ENCODE peak calls at places on chromosomes 5 and 9, in eight cellular contexts. M, E, Z, N, B, Y, Q and T are unnamed samples.

GRCh38 chr5:126624534-126624933 is 23.8 kb downstream of the PHAX start:
- DNase-seq in E (peak), M (no peak), N (no peak), B (no peak), Z (no peak), Q (peak), Y (no peak), T (peak)

GRCh38 chr5:141272906-141273305 is 27.7 kb downstream of the PCDHB15 start:
- DNase-seq in Q (no peak), N (no peak), M (peak), B (no peak), Y (no peak), Z (no peak), E (no peak), T (no peak)

GRCh38 chr5:86861514-86861913 is 243.8 kb downstream of the COX7C start:
- DNase-seq in Q (no peak), Z (no peak), Y (no peak), E (no peak), B (no peak), M (no peak), N (no peak), T (no peak)

GRCh38 chr5:128711216-128711615 is 173.2 kb upstream of the FBN2 start:
- DNase-seq in N (no peak), Q (no peak), B (no peak), Y (no peak), M (no peak), Z (no peak), E (no peak), T (no peak)

GRCh38 chr5:118882666-118883065 is 105.7 kb downstream of the DTWD2 start:
- DNase-seq in Q (no peak), B (no peak), Z (no peak), Y (no peak), M (peak), E (no peak), N (no peak), T (no peak)

GRCh38 chr5:133698646-133699526 is 86.5 kb upstream of the FSTL4 start:
- DNase-seq in Y (no peak), E (no peak), B (no peak), N (peak), Z (no peak), M (no peak), Q (no peak), T (no peak)

GRCh38 chr9:137963525-137963924 is 85.9 kb downstream of the CACNA1B start:
- DNase-seq in N (no peak), E (no peak), B (no peak), Q (no peak), M (no peak), Y (no peak), Z (no peak), T (no peak)

GRCh38 chr9:14030350-14030823 is 283.6 kb downstream of the NFIB start:
- DNase-seq in N (no peak), Q (no peak), E (no peak), Y (no peak), Z (peak), B (no peak), M (no peak), T (no peak)

GRCh38 chr5:78508231-78508765 is 140.3 kb downstream of the LHFPL2 start:
- DNase-seq in M (no peak), B (no peak), Q (peak), Z (no peak), E (no peak), Y (no peak), N (no peak), T (no peak)

GRCh38 chr5:100444961-100445360 is 90.2 kb upstream of the FAM174A start:
- DNase-seq in Q (no peak), Z (no peak), Y (no peak), N (no peak), M (no peak), B (no peak), E (no peak), T (no peak)
- TF ChIP-seq REST in Q (no peak), Z (no peak), Y (no peak), N (no peak), M (no peak), B (no peak), E (no peak), T (no peak)

DNA sequence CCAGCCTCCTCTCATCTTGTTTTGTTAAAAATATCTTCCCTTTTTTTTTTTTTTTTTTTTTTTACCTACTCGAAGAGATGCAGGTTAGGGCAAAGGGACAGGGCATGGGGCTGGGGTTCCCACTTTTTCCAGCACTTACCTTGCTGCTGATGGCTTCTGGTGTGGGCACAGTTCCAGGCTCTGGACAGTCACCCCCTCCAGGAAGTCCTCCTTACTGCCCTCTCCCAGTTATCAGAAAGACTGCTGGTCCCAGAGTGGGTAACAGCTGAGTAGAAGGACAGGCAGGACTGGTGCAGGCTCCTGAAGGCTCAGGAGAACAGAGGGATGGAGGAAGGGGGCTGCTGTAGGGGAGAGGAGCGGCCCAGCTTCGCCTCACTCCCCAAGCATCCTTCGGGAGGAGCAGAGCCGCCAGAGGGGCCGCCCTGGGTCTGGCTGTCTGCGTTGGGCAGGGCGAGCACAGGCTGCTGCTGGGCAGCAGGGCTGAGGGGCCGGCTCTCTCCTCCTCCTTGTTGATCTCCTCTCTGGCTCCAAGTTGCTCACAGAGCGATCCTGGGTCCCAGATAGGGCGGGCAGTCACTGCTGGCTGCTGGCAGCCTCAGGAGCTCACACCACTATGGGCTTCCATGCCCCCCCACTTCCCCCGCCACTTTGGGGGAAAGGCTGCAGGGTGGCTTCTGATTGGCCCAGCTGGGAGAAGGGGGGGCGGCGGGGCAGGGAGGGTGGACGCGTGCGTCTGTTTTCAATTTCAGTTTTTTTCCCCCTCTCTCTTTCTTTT is at the start of gene PDGFRB:
- DNase-seq in M (peak), E (no peak), Y (peak), B (no peak), Q (no peak), N (no peak), Z (peak), T (no peak)
- H3K4me3 ChIP-seq in M (peak), E (no peak), Y (no peak), B (no peak), Q (no peak), N (peak), Z (peak), T (peak)

GRCh38 chr5:40909233-40909632 is at the start of gene C7:
- DNase-seq in Z (peak), B (no peak), E (no peak), M (no peak), Q (peak), Y (no peak), N (no peak), T (no peak)

GRCh38 chr5:40909723-40910122 is 426 bp downstream of the C7 start:
- DNase-seq in B (no peak), Z (no peak), Q (peak), N (no peak), E (no peak), M (no peak), Y (no peak), T (no peak)

GRCh38 chr5:40904994-40905306 is 4.3 kb upstream of the C7 start:
- DNase-seq in M (no peak), Z (peak), E (no peak), Q (no peak), Y (no peak), N (no peak), B (no peak), T (no peak)

GRCh38 chr5:40906351-40906751 is 2.9 kb upstream of the C7 start:
- DNase-seq in Q (peak), Z (no peak), N (no peak), B (no peak), E (no peak), Y (no peak), M (no peak), T (no peak)

GRCh38 chr5:40904205-40904993 is 4.9 kb upstream of the C7 start:
- DNase-seq in Q (peak), Z (peak), E (peak), M (peak), N (peak), Y (peak), B (no peak), T (peak)
- TF ChIP-seq POLR2AphosphoS5 in Q (no peak), Z (no peak), E (no peak), M (no peak), N (no peak), Y (no peak), B (no peak), T (no peak)

GRCh38 chr5:112533315-112533867 is 114.3 kb upstream of the EPB41L4A start:
- DNase-seq in M (peak), Y (no peak), E (peak), N (no peak), B (no peak), Q (peak), Z (no peak), T (no peak)

GRCh38 chr5:112535339-112535738 is 116.3 kb upstream of the EPB41L4A start:
- DNase-seq in Q (no peak), Z (no peak), E (no peak), B (no peak), M (no peak), Y (no peak), N (no peak), T (no peak)

GRCh38 chr5:112534067-112534466 is 115.0 kb upstream of the EPB41L4A start:
- DNase-seq in B (no peak), Z (no peak), Y (no peak), E (no peak), M (no peak), Q (no peak), N (no peak), T (no peak)

GRCh38 chr5:112532654-112533314 is 113.7 kb upstream of the EPB41L4A start:
- DNase-seq in E (no peak), B (no peak), N (no peak), Q (no peak), Y (no peak), Z (no peak), M (no peak), T (no peak)

DNA sequence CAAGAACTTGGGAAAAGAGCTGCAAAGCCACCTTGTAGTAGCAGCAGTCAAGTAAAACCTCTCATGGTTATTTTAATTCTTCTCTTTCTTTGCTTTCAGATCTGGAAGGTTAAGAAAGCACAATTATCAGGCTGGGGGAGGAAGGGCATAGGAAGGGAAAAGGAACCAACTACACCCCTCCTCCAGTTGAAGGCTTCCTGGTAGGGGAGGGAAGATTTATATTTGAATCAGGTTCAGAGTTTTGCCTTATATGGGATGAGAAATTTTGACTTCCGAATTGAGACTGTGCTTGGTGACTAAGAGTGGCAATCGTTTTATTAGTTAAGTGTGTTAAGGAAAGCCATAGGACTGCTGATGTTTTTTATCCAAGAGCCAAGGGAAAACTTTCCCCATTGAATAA is 115.5 kb upstream of the EPB41L4A start:
- DNase-seq in Q (no peak), N (no peak), Y (no peak), M (no peak), B (no peak), E (no peak), Z (no peak), T (no peak)
- TF ChIP-seq REST in Q (no peak), N (no peak), Y (no peak), M (no peak), B (no peak), E (no peak), Z (no peak), T (no peak)

DNA sequence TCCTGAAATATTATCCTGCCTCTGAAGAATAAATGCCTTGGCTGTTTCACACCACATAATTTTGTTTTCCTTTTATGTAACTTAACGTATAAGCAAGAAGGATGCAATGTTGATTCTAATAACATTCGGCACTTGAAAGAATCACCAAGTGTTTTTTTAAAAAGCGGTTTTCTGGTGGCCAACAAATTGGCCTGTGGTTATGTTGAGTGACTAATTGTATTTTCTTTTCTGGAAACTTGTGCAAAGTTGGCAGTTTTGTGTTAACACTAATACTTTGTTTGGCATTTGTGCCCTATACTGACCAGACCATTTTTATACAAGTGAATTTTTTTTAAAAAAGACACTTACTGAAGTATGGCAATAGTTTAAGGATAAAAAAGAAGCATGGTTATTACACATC is 452.7 kb downstream of the BNC2 start:
- DNase-seq in N (no peak), Q (no peak), E (no peak), Z (no peak), M (no peak), Y (no peak), B (no peak), T (no peak)
- H3K4me3 ChIP-seq in N (no peak), Q (no peak), E (no peak), Z (no peak), M (no peak), Y (no peak), B (no peak), T (no peak)

GRCh38 chr9:129823934-129824601 is at the start of gene TOR1A:
- DNase-seq in N (peak), Q (peak), E (peak), M (peak), B (peak), Y (peak), Z (peak), T (peak)
- TF ChIP-seq POLR2AphosphoS5 in N (peak), Q (peak), E (peak), M (peak), B (peak), Y (peak), Z (peak), T (peak)

DNA sequence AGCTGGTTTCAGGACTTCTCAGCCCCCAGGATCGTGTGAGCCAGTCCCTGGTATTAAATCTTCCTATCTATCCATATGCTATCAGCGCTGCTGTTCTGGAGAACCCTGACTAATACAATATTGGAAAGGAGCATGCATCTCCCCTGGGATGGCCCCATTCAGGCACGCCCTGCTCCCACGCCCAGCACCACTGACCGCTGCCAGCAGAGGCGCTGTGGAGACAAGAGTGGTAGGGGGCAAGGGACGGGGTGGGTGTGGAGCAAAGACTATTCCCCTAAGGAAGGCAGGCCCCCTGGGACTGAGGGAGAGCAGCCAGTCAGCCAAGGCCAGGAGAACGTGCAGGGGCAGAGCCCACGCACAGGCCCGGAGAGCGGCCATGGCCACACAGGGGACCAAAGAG is 116.0 kb downstream of the VAV2 start:
- DNase-seq in M (peak), B (no peak), E (no peak), Y (peak), Z (peak), Q (no peak), N (no peak), T (no peak)
- TF ChIP-seq REST in M (no peak), B (no peak), E (no peak), Y (no peak), Z (no peak), Q (no peak), N (no peak), T (no peak)